ENCODE peak calls at places on chromosomes 2 and 18, in six cellular contexts. U is endothelial cell, J is amygdala, Y is choroid plexus epithelial cell, K is GM12891, C is transverse colon. F is an unnamed sample.

GRCh38 chr2:120013569-120014223 is 819 bp downstream of the EPB41L5 start:
- DNase-seq in K (no peak), J (no peak), U (no peak), Y (no peak), C (peak; percentile 44), F (peak; percentile 32)

GRCh38 chr2:54767921-54768320 is 44.5 kb downstream of the EML6 start:
- DNase-seq in C (no peak), U (no peak), Y (peak; percentile 77), K (no peak), J (no peak), F (no peak)

GRCh38 chr2:100818606-100819364 is 1.2 kb upstream of the NPAS2 start:
- DNase-seq in C (peak; percentile 71), K (no peak), J (no peak), U (peak; percentile 60), Y (peak; percentile 81), F (peak; percentile 62)

GRCh38 chr2:238947920-238948710 is 100.2 kb downstream of the TWIST2 start:
- DNase-seq in J (no peak), C (no peak), Y (peak; percentile 63), K (no peak), U (peak; percentile 1), F (no peak)

GRCh38 chr2:41927581-41928260 is 120.1 kb upstream of the PKDCC start:
- DNase-seq in U (no peak), K (no peak), C (no peak), J (no peak), Y (no peak), F (no peak)

GRCh38 chr2:148161909-148162308 is 141.0 kb downstream of the MBD5 start:
- DNase-seq in K (no peak), C (no peak), Y (no peak), J (no peak), U (no peak), F (no peak)

GRCh38 chr2:219218279-219219112 is at the start of gene ABCB6:
- DNase-seq in K (peak; percentile 94), U (peak; percentile 89), C (peak; percentile 96), J (peak; percentile 85), Y (peak; percentile 96), F (peak; percentile 96)

GRCh38 chr2:23944527-23944926 is 4.3 kb downstream of the UBXN2A start:
- DNase-seq in K (no peak), Y (no peak), C (no peak), J (no peak), U (no peak), F (no peak)

GRCh38 chr2:105592288-105592687 is 152.4 kb upstream of the NCK2 start:
- DNase-seq in K (no peak), J (no peak), C (no peak), Y (no peak), U (no peak), F (no peak)

GRCh38 chr2:61045999-61046398 is 19.7 kb upstream of the SANBR start:
- DNase-seq in Y (peak; percentile 53), J (no peak), C (no peak), U (no peak), K (no peak), F (no peak)

GRCh38 chr18:44846450-44846849 is 165.8 kb downstream of the SETBP1 start:
- DNase-seq in K (no peak), U (no peak), Y (no peak), C (no peak), J (no peak), F (no peak)

GRCh38 chr18:43314931-43315330 is 37.6 kb upstream of the SYT4 start:
- DNase-seq in U (no peak), K (no peak), C (no peak), J (no peak), Y (peak; percentile 1), F (no peak)

GRCh38 chr2:119028327-119029174 is 86.6 kb downstream of the MARCO start:
- DNase-seq in K (no peak), Y (peak; percentile 61), J (no peak), U (peak; percentile 54), C (peak; percentile 18), F (peak; percentile 24)

GRCh38 chr2:4628931-4629565 is 925.7 kb downstream of the DCDC2C start:
- DNase-seq in U (no peak), J (no peak), C (no peak), Y (no peak), K (no peak), F (no peak)

GRCh38 chr18:72207280-72207679 is 336.9 kb downstream of the CBLN2 start:
- DNase-seq in Y (no peak), C (no peak), K (no peak), J (no peak), U (no peak), F (no peak)

GRCh38 chr2:132439703-132440398 is 23.2 kb downstream of the GPR39 start:
- DNase-seq in Y (peak; percentile 71), K (no peak), J (no peak), U (no peak), C (no peak), F (no peak)

GRCh38 chr2:230226090-230226551 is 585 bp downstream of the SP140 start:
- DNase-seq in J (no peak), K (no peak), Y (no peak), C (no peak), U (no peak), F (no peak)

GRCh38 chr18:41767960-41768359 is 187.1 kb upstream of the PIK3C3 start:
- DNase-seq in J (no peak), Y (peak; percentile 85), U (peak; percentile 9), C (no peak), K (no peak), F (no peak)